ENCODE peak calls at places on chromosomes 12 and 14, in ten cellular contexts. L is amniotic stem cell; Y is NCI-H1436; N is dermis microvascular lymphatic vessel endothelial cell; D is HEK293T; R is occipital lobe; C is activated CD4-positive, alpha-beta T cell treated with anti-CD3 and anti-CD28 coated beads for 24 hours; A is lower lobe of right lung; V is uterus; G is DMS 273 treated with DMSO at 0.1 percent for 48 hours. Q is an unnamed sample.

GRCh38 chr12:70648831-70649230 is 11.6 kb upstream of the PTPRB start:
- DNase-seq in G (no peak), R (no peak), V (no peak), L (no peak), C (no peak), A (no peak), Y (no peak), N (peak), D (no peak), Q (no peak)

GRCh38 chr12:41967668-41968649 is 176.7 kb downstream of the GXYLT1 start:
- DNase-seq in V (no peak), N (peak), G (no peak), L (no peak), R (no peak), C (no peak), Y (no peak), A (no peak), D (peak), Q (no peak)

GRCh38 chr14:53306926-53307325 is 153.8 kb upstream of the DDHD1 start:
- DNase-seq in C (no peak), V (peak), G (no peak), L (no peak), D (no peak), N (no peak), A (no peak), Y (no peak), R (peak), Q (no peak)

GRCh38 chr12:109497675-109498074 is 20.2 kb downstream of the UBE3B start:
- DNase-seq in N (no peak), R (no peak), D (no peak), L (no peak), G (no peak), A (no peak), Y (no peak), C (no peak), V (no peak), Q (no peak)

GRCh38 chr14:64708148-64709004 is 4.2 kb downstream of the PLEKHG3 start:
- DNase-seq in N (no peak), C (no peak), A (peak), Y (no peak), L (no peak), R (no peak), G (no peak), D (no peak), V (no peak), Q (no peak)

GRCh38 chr14:95496111-95496681 is 20.3 kb downstream of the SYNE3 start:
- DNase-seq in V (no peak), N (no peak), L (no peak), R (no peak), C (no peak), G (no peak), A (no peak), Y (no peak), D (no peak), Q (no peak)

GRCh38 chr12:25557830-25558436 is 4.8 kb upstream of the LMNTD1 start:
- DNase-seq in R (no peak), Y (peak), A (no peak), V (no peak), L (peak), N (peak), C (no peak), G (no peak), D (peak), Q (no peak)

GRCh38 chr14:54606178-54606577 is 39.2 kb downstream of the SAMD4A start:
- DNase-seq in N (no peak), V (no peak), A (peak), D (no peak), R (no peak), L (no peak), G (no peak), Y (no peak), C (no peak), Q (no peak)

GRCh38 chr14:93056840-93057585 is 58.7 kb downstream of the ITPK1 start:
- DNase-seq in G (no peak), V (no peak), R (no peak), Y (no peak), L (no peak), D (no peak), A (no peak), N (no peak), C (no peak), Q (no peak)

GRCh38 chr12:4037747-4038312 is 164.6 kb upstream of the PARP11 start:
- DNase-seq in A (no peak), V (peak), C (no peak), G (no peak), L (peak), R (no peak), D (peak), N (peak), Y (no peak), Q (no peak)

GRCh38 chr12:6373022-6373787 is 2.2 kb downstream of the SCNN1A start:
- DNase-seq in N (no peak), R (no peak), D (no peak), G (no peak), C (no peak), L (no peak), Y (peak), A (peak), V (no peak), Q (no peak)

GRCh38 chr12:4271433-4272013 is 2.0 kb upstream of the CCND2 start:
- DNase-seq in V (no peak), Y (no peak), C (peak), N (no peak), G (no peak), L (no peak), R (no peak), A (no peak), D (no peak), Q (no peak)

GRCh38 chr14:39988939-39989338 is 556.7 kb upstream of the FBXO33 start:
- DNase-seq in C (no peak), Y (peak), R (no peak), A (no peak), D (peak), G (peak), L (no peak), N (no peak), V (no peak), Q (peak)

GRCh38 chr12:69555461-69555860 is 29.8 kb upstream of the CCT2 start:
- DNase-seq in G (no peak), Y (no peak), R (no peak), N (no peak), A (no peak), V (no peak), L (peak), D (no peak), C (no peak), Q (no peak)

GRCh38 chr14:63178912-63179311 is 25.3 kb upstream of the RHOJ start:
- DNase-seq in C (no peak), Y (no peak), N (no peak), G (no peak), A (no peak), D (no peak), R (no peak), L (no peak), V (no peak), Q (no peak)

GRCh38 chr12:94571556-94571955 is 78.8 kb downstream of the TMCC3 start:
- DNase-seq in L (no peak), A (no peak), C (no peak), V (peak), G (no peak), D (no peak), N (peak), R (no peak), Y (no peak), Q (no peak)

Q was measured in NCI-H1930.